ENCODE peak calls at places on chromosomes 11 and 22, in ten cellular contexts. H, D, J, B, K, T, F, N, A and R are unnamed samples.

GRCh38 chr11:111870113-111870512 is 1.3 kb downstream of the ALG9 start:
- DNase-seq in H (no peak), F (no peak), K (no peak), J (no peak), T (no peak), D (no peak), B (no peak), N (no peak), A (no peak), R (peak)

GRCh38 chr11:112753706-112754105 is 207.5 kb upstream of the NCAM1 start:
- DNase-seq in N (no peak), B (no peak), K (no peak), D (no peak), J (no peak), F (no peak), T (no peak), A (no peak), H (no peak), R (no peak)

GRCh38 chr11:123740787-123741158 is 687 bp downstream of the ZNF202 start:
- DNase-seq in T (no peak), N (no peak), A (peak), F (no peak), K (no peak), B (no peak), D (peak), H (peak), J (no peak), R (peak)

GRCh38 chr11:130865091-130865771 is 51.0 kb downstream of the SNX19 start:
- DNase-seq in N (no peak), D (no peak), H (no peak), F (no peak), B (no peak), K (no peak), T (no peak), J (no peak), A (no peak), R (no peak)

GRCh38 chr11:80632156-80632555 is 1191.3 kb upstream of the TENM4 start:
- DNase-seq in B (no peak), D (no peak), A (no peak), T (no peak), H (no peak), J (no peak), K (no peak), F (no peak), N (no peak), R (no peak)

GRCh38 chr11:65560555-65561418 is 2.6 kb upstream of the LTBP3 start:
- DNase-seq in H (no peak), J (no peak), A (peak), D (peak), T (peak), K (peak), F (no peak), B (no peak), N (no peak), R (no peak)

GRCh38 chr11:76083563-76084451 is 122.5 kb downstream of the WNT11 start:
- DNase-seq in K (no peak), F (no peak), B (no peak), N (no peak), A (peak), T (no peak), D (no peak), J (no peak), H (no peak), R (no peak)

GRCh38 chr22:43876866-43877509 is 14.7 kb upstream of the SULT4A1 start:
- DNase-seq in H (no peak), A (no peak), K (no peak), N (no peak), J (no peak), T (no peak), D (no peak), F (no peak), B (no peak), R (no peak)

GRCh38 chr11:66542362-66542761 is 3.5 kb downstream of the ZDHHC24 start:
- DNase-seq in A (no peak), F (no peak), T (no peak), B (no peak), H (no peak), K (peak), J (no peak), D (no peak), N (no peak), R (no peak)

GRCh38 chr11:44949160-44950035 is 1.3 kb downstream of the TP53I11 start:
- DNase-seq in N (no peak), K (peak), A (peak), B (peak), D (no peak), T (peak), J (peak), H (peak), F (no peak), R (no peak)

GRCh38 chr11:102807921-102808320 is 10.0 kb upstream of the MMP1 start:
- DNase-seq in A (no peak), D (peak), T (no peak), N (no peak), H (peak), K (peak), F (no peak), B (peak), J (no peak), R (peak)

GRCh38 chr11:113237261-113237660 is 77.1 kb upstream of the TTC12 start:
- DNase-seq in D (no peak), B (no peak), T (no peak), K (no peak), A (no peak), J (no peak), N (no peak), H (no peak), F (no peak), R (no peak)

GRCh38 chr11:35121326-35121865 is 17.6 kb upstream of the CD44 start:
- DNase-seq in H (no peak), N (no peak), J (no peak), T (no peak), B (no peak), K (no peak), F (no peak), A (no peak), D (no peak), R (no peak)

GRCh38 chr11:94776351-94777321 is 8.5 kb downstream of the AMOTL1 start:
- DNase-seq in T (peak), F (peak), N (no peak), A (peak), K (peak), J (no peak), B (no peak), D (no peak), H (peak), R (peak)

GRCh38 chr22:45067731-45068130 is 57.9 kb upstream of the PHF21B start:
- DNase-seq in T (no peak), B (no peak), K (no peak), D (no peak), A (no peak), J (no peak), F (no peak), N (no peak), H (no peak), R (no peak)

GRCh38 chr11:33388793-33389525 is 131.8 kb downstream of the HIPK3 start:
- DNase-seq in F (no peak), H (no peak), T (no peak), B (no peak), A (no peak), D (no peak), K (no peak), J (no peak), N (no peak), R (no peak)

GRCh38 chr22:23888615-23889401 is 5.4 kb upstream of the MIF start:
- DNase-seq in A (peak), T (no peak), N (no peak), F (no peak), H (peak), J (no peak), D (no peak), B (no peak), K (peak), R (no peak)

GRCh38 chr11:35918716-35919115 is 25.1 kb upstream of the LDLRAD3 start:
- DNase-seq in F (no peak), D (no peak), B (no peak), H (no peak), K (no peak), N (no peak), A (no peak), J (no peak), T (no peak), R (no peak)

GRCh38 chr11:59668188-59668949 is 468 bp downstream of the PATL1 start:
- DNase-seq in A (peak), K (peak), F (peak), H (peak), J (no peak), D (peak), N (peak), B (peak), T (peak), R (peak)

GRCh38 chr11:115660072-115660805 is 156.0 kb upstream of the CADM1 start:
- DNase-seq in J (no peak), B (no peak), F (no peak), N (no peak), A (no peak), D (no peak), H (no peak), T (no peak), K (no peak), R (no peak)

GRCh38 chr11:102633385-102634026 is 8.4 kb upstream of the MMP20 start:
- DNase-seq in A (no peak), J (no peak), D (peak), F (no peak), B (no peak), N (no peak), K (no peak), T (no peak), H (no peak), R (no peak)

GRCh38 chr11:92703431-92703830 is 266.0 kb upstream of the MTNR1B start:
- DNase-seq in J (no peak), T (no peak), B (no peak), K (peak), D (no peak), N (no peak), A (no peak), H (no peak), F (no peak), R (no peak)

GRCh38 chr11:45556851-45557707 is 108.3 kb downstream of the CHST1 start:
- DNase-seq in D (peak), N (no peak), T (no peak), B (no peak), J (no peak), H (peak), A (peak), K (no peak), F (no peak), R (peak)

GRCh38 chr11:2922635-2923034 is 6.6 kb downstream of the PHLDA2 start:
- DNase-seq in D (no peak), A (no peak), T (no peak), J (no peak), F (no peak), N (no peak), H (no peak), K (no peak), B (no peak), R (no peak)

GRCh38 chr11:66883021-66883968 is 26.4 kb downstream of the LRFN4 start:
- DNase-seq in D (peak), A (peak), F (no peak), H (peak), K (peak), B (peak), N (no peak), J (peak), T (peak), R (peak)

GRCh38 chr11:106152013-106152412 is 74.6 kb downstream of the AASDHPPT start:
- DNase-seq in D (no peak), B (no peak), A (no peak), H (no peak), K (peak), N (no peak), J (no peak), T (peak), F (peak), R (peak)

GRCh38 chr11:60315866-60316265 is 11.2 kb upstream of the MS4A6E start:
- DNase-seq in H (no peak), A (no peak), N (no peak), J (no peak), F (no peak), T (no peak), D (no peak), K (no peak), B (no peak), R (no peak)

GRCh38 chr11:60914620-60915249 is 777 bp downstream of the TMEM109 start:
- DNase-seq in A (peak), H (peak), T (peak), B (no peak), F (no peak), N (no peak), K (peak), J (no peak), D (peak), R (peak)

GRCh38 chr11:12618743-12619540 is 55.3 kb upstream of the TEAD1 start:
- DNase-seq in F (no peak), T (no peak), K (no peak), B (no peak), N (no peak), J (no peak), D (no peak), A (no peak), H (no peak), R (no peak)

GRCh38 chr22:41171996-41172395 is 33.1 kb upstream of the L3MBTL2 start:
- DNase-seq in K (no peak), N (no peak), F (no peak), A (no peak), B (no peak), H (no peak), T (no peak), J (no peak), D (no peak), R (no peak)

GRCh38 chr11:2582958-2583604 is 116.7 kb downstream of the KCNQ1OT1 start:
- DNase-seq in K (no peak), N (no peak), H (no peak), F (no peak), T (peak), B (no peak), A (no peak), J (no peak), D (peak), R (no peak)

GRCh38 chr11:107675902-107676301 is 36.0 kb downstream of the SLN start:
- DNase-seq in J (no peak), K (no peak), N (no peak), A (no peak), H (no peak), T (no peak), B (no peak), F (no peak), D (no peak), R (no peak)
- H3K4me3 ChIP-seq in J (no peak), K (no peak), N (no peak), A (no peak), H (no peak), T (no peak), B (no peak), F (no peak), D (no peak), R (no peak)

DNA sequence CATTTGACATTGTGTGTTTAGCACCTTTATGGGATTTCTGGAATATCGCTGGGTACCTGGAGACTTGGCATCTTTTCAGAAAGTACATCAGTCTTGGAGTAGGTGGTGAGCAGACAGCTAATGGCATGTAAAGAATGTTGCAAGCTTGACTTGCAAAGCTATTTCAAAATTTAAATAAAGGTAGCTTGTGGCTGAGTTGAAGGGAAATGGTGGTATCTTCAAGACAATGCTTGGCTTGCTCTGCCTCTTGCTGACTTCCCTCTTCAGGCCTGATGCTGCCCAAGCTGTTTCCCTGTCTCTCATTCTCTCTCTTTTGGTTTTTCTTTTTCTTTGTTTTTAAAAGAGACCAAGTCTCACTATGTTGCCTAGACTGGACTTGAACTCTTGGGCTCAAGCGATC is 13.2 kb downstream of the ZNRF3 start:
- DNase-seq in J (no peak), T (no peak), A (no peak), H (no peak), B (no peak), N (no peak), K (no peak), D (no peak), F (no peak), R (peak)
- H3K4me3 ChIP-seq in J (no peak), T (no peak), A (no peak), H (no peak), B (no peak), N (no peak), K (no peak), D (no peak), F (no peak), R (no peak)

DNA sequence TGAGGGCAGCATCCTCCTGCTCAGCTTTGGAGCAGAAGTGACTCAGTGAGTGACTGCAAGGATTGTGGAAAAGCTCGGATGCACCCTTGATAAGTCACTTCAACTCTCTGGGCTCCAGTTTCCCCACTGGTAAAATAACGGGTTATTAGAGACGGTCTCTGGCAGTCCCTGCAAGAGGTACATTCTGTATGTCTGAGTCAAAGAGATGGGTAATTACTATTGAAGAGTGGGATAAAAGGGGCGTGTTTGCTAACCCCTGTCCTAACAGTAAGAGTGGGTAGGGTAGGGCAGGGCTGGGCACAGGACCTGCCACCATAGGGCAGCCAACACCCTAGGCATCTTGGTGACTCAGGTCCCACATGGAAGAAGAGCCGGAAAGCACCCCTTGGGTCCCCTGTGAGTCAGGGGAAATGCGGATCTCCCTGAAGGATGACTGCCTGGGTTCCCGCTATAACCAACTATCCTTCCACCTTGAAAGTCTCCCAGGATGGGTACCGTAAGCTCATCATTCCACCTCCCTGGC is 7.3 kb upstream of the AHNAK start:
- DNase-seq in H (no peak), K (peak), A (no peak), D (no peak), T (no peak), F (no peak), B (no peak), N (no peak), J (no peak), R (peak)
- H3K4me3 ChIP-seq in H (no peak), K (peak), A (peak), D (no peak), T (no peak), F (no peak), B (peak), N (no peak), J (no peak), R (no peak)

GRCh38 chr11:22774716-22775115 is 54.9 kb downstream of the SVIP start:
- DNase-seq in K (no peak), H (no peak), F (no peak), A (no peak), B (no peak), N (no peak), J (no peak), T (no peak), D (no peak), R (no peak)
- H3K4me3 ChIP-seq in K (no peak), H (no peak), F (no peak), A (no peak), B (no peak), N (no peak), J (no peak), T (no peak), D (no peak), R (no peak)

DNA sequence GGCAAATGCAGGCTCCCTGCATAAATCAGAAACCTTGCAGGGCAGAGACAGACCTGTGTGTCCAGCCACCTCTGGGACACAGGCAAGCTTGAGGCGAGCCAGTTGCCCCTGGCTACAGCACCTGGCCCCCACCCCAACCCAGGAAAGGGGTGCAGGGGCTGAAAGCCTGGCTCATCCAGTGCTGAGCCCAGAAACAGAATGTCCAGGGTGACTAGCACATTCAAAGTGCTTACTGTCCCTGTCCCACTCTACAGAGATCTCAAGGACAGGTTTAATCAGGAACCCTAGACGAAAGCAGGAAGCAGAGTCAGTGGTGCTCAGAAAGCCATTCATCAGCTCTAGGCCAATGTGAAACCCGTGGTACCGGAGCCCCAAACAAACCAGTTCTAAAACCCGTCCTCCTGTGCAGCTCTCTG is 31.9 kb downstream of the PLEKHA7 start:
- DNase-seq in D (peak), N (no peak), A (no peak), F (no peak), H (no peak), B (no peak), T (peak), J (no peak), K (no peak), R (no peak)
- H3K4me3 ChIP-seq in D (no peak), N (no peak), A (no peak), F (no peak), H (no peak), B (no peak), T (no peak), J (no peak), K (no peak), R (no peak)

GRCh38 chr11:117482881-117483280 is 155.2 kb downstream of the CEP164 start:
- DNase-seq in T (no peak), K (no peak), N (no peak), F (no peak), J (no peak), D (no peak), H (no peak), B (no peak), A (no peak), R (no peak)
- H3K4me3 ChIP-seq in T (no peak), K (no peak), N (no peak), F (no peak), J (no peak), D (no peak), H (no peak), B (no peak), A (no peak), R (no peak)